ENCODE peak calls at places on chromosomes 13 and 19, in ten cellular contexts. B is BE2C; O is T-helper 2 cell treated with Interferon-gamma antibody and Interleukin-4, amounts not matched to agents 5 μg/mL and 100 μg/mL, for 36 hours; P is AG10803; L is GF-D8; Z is NCI-H2081; J is retinal pigment epithelial cell; W is ELF-1; I is osteocyte; H is activated naive CD4-positive, alpha-beta T cell treated with Interleukin-2 at 50 U/mL for 16 hours. F is an unnamed sample.

GRCh38 chr13:105817011-105817410 is 718.5 kb downstream of the EFNB2 start:
- DNase-seq in Z (no peak), B (no peak), P (no peak), I (no peak), W (peak), L (no peak), J (no peak), H (no peak), O (no peak), F (no peak)

GRCh38 chr19:850979-851335 is 1.1 kb upstream of the ELANE start:
- DNase-seq in B (no peak), Z (no peak), J (no peak), L (no peak), I (no peak), H (no peak), P (no peak), W (no peak), O (no peak), F (no peak)

GRCh38 chr19:40242480-40242879 is 16.0 kb upstream of the CCNP start:
- DNase-seq in B (no peak), J (no peak), Z (no peak), L (no peak), P (no peak), H (no peak), O (no peak), I (no peak), W (no peak), F (no peak)

GRCh38 chr19:19860756-19861390 is 4.8 kb upstream of the ZNF253 start:
- DNase-seq in W (peak), Z (no peak), J (no peak), I (no peak), L (no peak), H (peak), B (no peak), P (no peak), O (no peak), F (no peak)

GRCh38 chr19:53212703-53213320 is 19.7 kb upstream of the ZNF665 start:
- DNase-seq in P (no peak), O (no peak), Z (no peak), B (no peak), W (no peak), I (no peak), J (no peak), L (no peak), H (no peak), F (no peak)

GRCh38 chr13:44762946-44763345 is 186.8 kb upstream of the TSC22D1 start:
- DNase-seq in B (no peak), O (no peak), I (no peak), J (no peak), H (no peak), W (no peak), Z (no peak), P (no peak), L (no peak), F (no peak)

GRCh38 chr19:47446534-47447469 is 24.9 kb downstream of the SLC8A2 start:
- DNase-seq in P (no peak), O (peak), Z (no peak), H (no peak), I (no peak), J (no peak), W (peak), L (peak), B (peak), F (peak)

GRCh38 chr13:75214846-75215245 is 267.1 kb downstream of the TBC1D4 start:
- DNase-seq in L (no peak), W (no peak), B (no peak), O (no peak), H (no peak), Z (no peak), J (no peak), P (no peak), I (no peak), F (no peak)

GRCh38 chr19:7450243-7451223 is 38.3 kb downstream of the PEX11G start:
- DNase-seq in J (no peak), W (no peak), Z (no peak), L (no peak), P (peak), O (no peak), I (no peak), B (no peak), H (no peak), F (no peak)